ENCODE peak calls at places on chromosomes 4 and X, in ten cellular contexts. E is hepatic stellate cell; P is stimulated activated effector memory CD8-positive, alpha-beta T cell treated with anti-CD3 and anti-CD28 coated beads, Interleukin-12 subunit alpha, Interleukin-12 subunit beta, amount 100 ng/mL, for 72 hours; X is substantia nigra; L is fibroblast of the conjunctiva; K is germinal center; N is activated T-helper 1 cell treated with anti-CD3 and anti-CD28 coated beads, Interleukin-2, amount 50 U/mL, for 16 hours; M is cardiac muscle cell; O is retina; R is lower lobe of right lung. J is an unnamed sample.

GRCh38 chr4:73036123-73036522 is 33.4 kb downstream of the COX18 start:
- DNase-seq in E (no peak), P (no peak), X (no peak), L (no peak), K (no peak), N (no peak), M (no peak), O (no peak), R (no peak), J (no peak)

GRCh38 chrX:74343970-74344622 is 40.1 kb downstream of the ZCCHC13 start:
- DNase-seq in E (peak), P (peak), X (no peak), L (peak), K (peak), N (no peak), M (peak), O (peak), R (no peak), J (peak)

GRCh38 chrX:15963858-15964257 is 109.2 kb upstream of the AP1S2 start:
- DNase-seq in E (no peak), P (no peak), X (no peak), L (no peak), K (no peak), N (no peak), M (no peak), O (no peak), R (no peak), J (no peak)

GRCh38 chr4:121070696-121071639 is 1.4 kb downstream of the NDNF start:
- DNase-seq in E (peak), P (peak), X (no peak), L (no peak), K (no peak), N (no peak), M (peak), O (peak), R (peak), J (peak)

GRCh38 chr4:69716654-69717053 is 43.8 kb downstream of the SULT1B1 start:
- DNase-seq in E (no peak), P (no peak), X (no peak), L (no peak), K (no peak), N (no peak), M (no peak), O (no peak), R (no peak), J (no peak)

GRCh38 chrX:56233100-56233499 is 944 bp downstream of the KLF8 start:
- DNase-seq in E (no peak), P (no peak), X (no peak), L (no peak), K (no peak), N (no peak), M (no peak), O (no peak), R (no peak), J (peak)

GRCh38 chr4:87019898-87020297 is 85.1 kb downstream of the AFF1 start:
- DNase-seq in E (no peak), P (no peak), X (no peak), L (no peak), K (no peak), N (no peak), M (no peak), O (no peak), R (no peak), J (no peak)

GRCh38 chrX:45954026-45954425 is 591.2 kb downstream of the ZNF674 start:
- DNase-seq in E (no peak), P (no peak), X (no peak), L (no peak), K (no peak), N (no peak), M (peak), O (no peak), R (no peak), J (no peak)

GRCh38 chr4:121951570-121952110 is at the start of gene TRPC3:
- DNase-seq in E (peak), P (peak), X (no peak), L (no peak), K (peak), N (peak), M (peak), O (peak), R (peak), J (peak)

GRCh38 chr4:69823481-69824186 is 36.3 kb downstream of the SULT1E1 start:
- DNase-seq in E (no peak), P (no peak), X (no peak), L (peak), K (peak), N (peak), M (peak), O (no peak), R (peak), J (no peak)

J was measured in nephron progenitor cell.